ENCODE peak calls at places on chromosomes 13 and 19, in eight cellular contexts. Q, L, S, A, F, W, R and I are unnamed samples.

GRCh38 chr13:114074671-114075315 is 57.6 kb downstream of the RASA3 start:
- DNase-seq in Q (no peak), L (no peak), S (peak), A (peak), F (no peak), W (no peak), R (no peak), I (no peak)

GRCh38 chr13:46726347-46726746 is 70.6 kb downstream of the ESD start:
- DNase-seq in Q (no peak), L (no peak), S (no peak), A (no peak), F (no peak), W (no peak), R (no peak), I (no peak)

GRCh38 chr19:38394488-38394887 is 6.0 kb downstream of the SPRED3 start:
- DNase-seq in Q (no peak), L (peak), S (no peak), A (no peak), F (peak), W (no peak), R (peak), I (no peak)

GRCh38 chr13:51534075-51534817 is 50.0 kb upstream of the WDFY2 start:
- DNase-seq in Q (no peak), L (no peak), S (no peak), A (no peak), F (no peak), W (no peak), R (no peak), I (no peak)

GRCh38 chr19:43872547-43873336 is 45.6 kb downstream of the ZNF283 start:
- DNase-seq in Q (no peak), L (no peak), S (no peak), A (no peak), F (no peak), W (peak), R (peak), I (peak)

GRCh38 chr13:23020246-23020843 is 160.4 kb upstream of the SGCG start:
- DNase-seq in Q (peak), L (peak), S (peak), A (peak), F (peak), W (peak), R (peak), I (peak)

GRCh38 chr13:99307648-99308339 is 595 bp upstream of the GPR183 start:
- DNase-seq in Q (peak), L (peak), S (no peak), A (no peak), F (no peak), W (peak), R (peak), I (peak)

GRCh38 chr13:41668130-41668757 is 210.9 kb downstream of the RGCC start:
- DNase-seq in Q (peak), L (peak), S (no peak), A (peak), F (peak), W (peak), R (peak), I (peak)

GRCh38 chr19:50300814-50301606 is 28.2 kb downstream of the KCNC3 start:
- DNase-seq in Q (peak), L (peak), S (no peak), A (no peak), F (no peak), W (peak), R (peak), I (peak)

GRCh38 chr19:3440082-3440481 is 40.2 kb downstream of the SMIM24 start:
- DNase-seq in Q (no peak), L (no peak), S (no peak), A (no peak), F (peak), W (peak), R (no peak), I (no peak)

GRCh38 chr13:81409284-81409683 is 1068.4 kb upstream of the SPRY2 start:
- DNase-seq in Q (no peak), L (no peak), S (no peak), A (no peak), F (no peak), W (peak), R (no peak), I (no peak)

GRCh38 chr19:28350673-28351072 is 862.3 kb downstream of the UQCRFS1 start:
- DNase-seq in Q (no peak), L (no peak), S (no peak), A (no peak), F (no peak), W (no peak), R (no peak), I (no peak)

GRCh38 chr19:11984986-11985385 is 20.1 kb downstream of the ZNF763 start:
- DNase-seq in Q (no peak), L (no peak), S (no peak), A (no peak), F (peak), W (no peak), R (no peak), I (no peak)

GRCh38 chr19:8575467-8575997 is 1.7 kb downstream of the MYO1F start:
- DNase-seq in Q (peak), L (peak), S (no peak), A (no peak), F (no peak), W (peak), R (peak), I (peak)

GRCh38 chr13:110289661-110290060 is 17.3 kb downstream of the COL4A1 start:
- DNase-seq in Q (no peak), L (no peak), S (no peak), A (no peak), F (no peak), W (no peak), R (no peak), I (no peak)

GRCh38 chr13:112795277-112795676 is 105.4 kb downstream of the ATP11A start:
- DNase-seq in Q (no peak), L (no peak), S (no peak), A (no peak), F (no peak), W (no peak), R (no peak), I (no peak)

GRCh38 chr19:51094696-51095279 is 12.1 kb upstream of the KLK14 start:
- DNase-seq in Q (no peak), L (no peak), S (no peak), A (no peak), F (peak), W (peak), R (no peak), I (no peak)

GRCh38 chr19:48490980-48491792 is 20.4 kb downstream of the LMTK3 start:
- DNase-seq in Q (no peak), L (no peak), S (no peak), A (no peak), F (peak), W (peak), R (peak), I (no peak)

GRCh38 chr19:10363789-10364281 is 16.5 kb downstream of the TYK2 start:
- DNase-seq in Q (no peak), L (peak), S (peak), A (no peak), F (no peak), W (peak), R (peak), I (peak)

GRCh38 chr13:29523199-29523931 is 72.1 kb downstream of the SLC7A1 start:
- DNase-seq in Q (no peak), L (peak), S (no peak), A (no peak), F (no peak), W (no peak), R (peak), I (peak)

GRCh38 chr13:81540777-81541176 is 1199.9 kb upstream of the SPRY2 start:
- DNase-seq in Q (no peak), L (no peak), S (no peak), A (no peak), F (peak), W (peak), R (peak), I (peak)

GRCh38 chr19:17829855-17830566 is 8.7 kb upstream of the INSL3 start:
- DNase-seq in Q (peak), L (peak), S (peak), A (no peak), F (peak), W (peak), R (peak), I (peak)

GRCh38 chr19:5219551-5220304 is 120.9 kb downstream of the PTPRS start:
- DNase-seq in Q (no peak), L (no peak), S (no peak), A (no peak), F (no peak), W (no peak), R (no peak), I (no peak)

GRCh38 chr19:19531951-19532805 is 3.5 kb downstream of the YJEFN3 start:
- DNase-seq in Q (peak), L (peak), S (peak), A (peak), F (peak), W (peak), R (peak), I (peak)

GRCh38 chr13:97528518-97528917 is 94.5 kb downstream of the RAP2A start:
- DNase-seq in Q (no peak), L (no peak), S (no peak), A (no peak), F (no peak), W (no peak), R (no peak), I (no peak)

GRCh38 chr13:46079770-46080169 is 25.1 kb downstream of the CPB2 start:
- DNase-seq in Q (no peak), L (no peak), S (no peak), A (no peak), F (no peak), W (no peak), R (no peak), I (no peak)

GRCh38 chr13:32347651-32348050 is 32.3 kb downstream of the BRCA2 start:
- DNase-seq in Q (no peak), L (no peak), S (no peak), A (no peak), F (no peak), W (no peak), R (no peak), I (no peak)
- TF ChIP-seq CTCF in Q (no peak), L (no peak), S (no peak), A (no peak), F (no peak), W (no peak), R (no peak), I (no peak)

GRCh38 chr13:27968316-27969072 is 621 bp downstream of the CDX2 start:
- DNase-seq in Q (no peak), L (no peak), S (peak), A (no peak), F (peak), W (no peak), R (no peak), I (no peak)
- H3K4me3 ChIP-seq in Q (no peak), L (no peak), S (no peak), A (peak), F (peak), W (peak), R (no peak), I (no peak)

DNA sequence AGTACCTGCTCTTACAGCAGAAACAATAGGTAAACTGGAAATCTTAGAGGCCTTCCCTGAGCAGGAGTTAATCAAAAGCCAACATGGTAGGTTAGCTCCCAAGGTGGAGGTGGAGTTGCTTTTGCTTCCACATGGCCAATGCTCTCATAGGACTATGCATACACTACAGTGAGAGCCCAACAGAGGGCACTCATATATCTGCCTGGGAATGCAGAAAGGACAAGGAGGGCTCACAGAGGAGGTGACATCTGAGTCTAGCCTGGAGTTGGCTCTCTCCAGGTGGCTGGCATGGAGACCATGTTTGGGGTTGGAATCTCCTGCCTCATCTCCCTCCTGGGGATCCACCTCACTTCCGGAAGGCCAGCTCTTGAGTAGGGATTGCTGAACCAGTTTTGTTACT is 34.6 kb downstream of the ATP8A2 start:
- DNase-seq in Q (no peak), L (peak), S (no peak), A (no peak), F (peak), W (peak), R (peak), I (no peak)
- TF ChIP-seq CTCF in Q (no peak), L (peak), S (no peak), A (no peak), F (peak), W (peak), R (peak), I (no peak)

GRCh38 chr19:45091031-45091918 is 1.7 kb upstream of the PPP1R37 start:
- DNase-seq in Q (peak), L (peak), S (peak), A (peak), F (peak), W (peak), R (peak), I (peak)
- H3K4me3 ChIP-seq in Q (peak), L (peak), S (peak), A (peak), F (peak), W (peak), R (peak), I (peak)